ENCODE peak calls at places on chromosomes 13 and 19, in five cellular contexts. One of them, this sample, is unnamed.

GRCh38 chr13:51618626-51619025 is 34.4 kb downstream of the WDFY2 start:
- DNase-seq in PC-3: no peak
- DNase-seq in tibial artery: no peak
- DNase-seq in nephron progenitor cell: no peak
- DNase-seq in fibroblast of the aortic adventitia: peak
- DNase-seq in this sample: no peak

GRCh38 chr19:516884-517424 is 9.7 kb downstream of the TPGS1 start:
- DNase-seq in nephron progenitor cell: no peak
- DNase-seq in fibroblast of the aortic adventitia: no peak
- DNase-seq in PC-3: no peak
- DNase-seq in tibial artery: no peak
- DNase-seq in this sample: no peak

GRCh38 chr13:51525567-51526165 is 58.6 kb upstream of the WDFY2 start:
- DNase-seq in fibroblast of the aortic adventitia: peak
- DNase-seq in nephron progenitor cell: no peak
- DNase-seq in tibial artery: no peak
- DNase-seq in PC-3: peak
- DNase-seq in this sample: no peak

GRCh38 chr13:112983428-112984196 is 14.6 kb downstream of the MCF2L start:
- DNase-seq in tibial artery: no peak
- DNase-seq in nephron progenitor cell: no peak
- DNase-seq in fibroblast of the aortic adventitia: no peak
- DNase-seq in PC-3: no peak
- DNase-seq in this sample: no peak

GRCh38 chr19:32599736-32600157 is 18.8 kb downstream of the PDCD5 start:
- DNase-seq in fibroblast of the aortic adventitia: peak
- DNase-seq in nephron progenitor cell: peak
- DNase-seq in tibial artery: no peak
- DNase-seq in PC-3: peak
- DNase-seq in this sample: no peak

GRCh38 chr19:9435279-9436268 is at the start of gene ZNF266:
- DNase-seq in fibroblast of the aortic adventitia: peak
- DNase-seq in tibial artery: peak
- DNase-seq in nephron progenitor cell: peak
- DNase-seq in PC-3: peak
- DNase-seq in this sample: peak

GRCh38 chr13:48950507-48950886 is 25.2 kb upstream of the FNDC3A start:
- DNase-seq in PC-3: peak
- DNase-seq in nephron progenitor cell: no peak
- DNase-seq in tibial artery: no peak
- DNase-seq in fibroblast of the aortic adventitia: peak
- DNase-seq in this sample: no peak

GRCh38 chr19:46299695-46300094 is 2.9 kb downstream of the HIF3A start:
- DNase-seq in PC-3: no peak
- DNase-seq in nephron progenitor cell: no peak
- DNase-seq in tibial artery: peak
- DNase-seq in fibroblast of the aortic adventitia: no peak
- DNase-seq in this sample: no peak

GRCh38 chr13:31769581-31769980 is 30.3 kb downstream of the RXFP2 start:
- DNase-seq in tibial artery: no peak
- DNase-seq in PC-3: no peak
- DNase-seq in nephron progenitor cell: no peak
- DNase-seq in fibroblast of the aortic adventitia: no peak
- DNase-seq in this sample: no peak

GRCh38 chr19:29624489-29625210 is 18.6 kb downstream of the POP4 start:
- DNase-seq in fibroblast of the aortic adventitia: no peak
- DNase-seq in tibial artery: no peak
- DNase-seq in PC-3: no peak
- DNase-seq in nephron progenitor cell: no peak
- DNase-seq in this sample: no peak

GRCh38 chr19:29666634-29667389 is 1.6 kb downstream of the PLEKHF1 start:
- DNase-seq in PC-3: no peak
- DNase-seq in fibroblast of the aortic adventitia: peak
- DNase-seq in tibial artery: peak
- DNase-seq in nephron progenitor cell: peak
- DNase-seq in this sample: no peak

GRCh38 chr13:64534302-64534701 is 2695.8 kb downstream of the PCDH9 start:
- DNase-seq in PC-3: no peak
- DNase-seq in tibial artery: no peak
- DNase-seq in nephron progenitor cell: no peak
- DNase-seq in fibroblast of the aortic adventitia: no peak
- DNase-seq in this sample: no peak

GRCh38 chr19:49094505-49095482 is 9.5 kb downstream of the SNRNP70 start:
- DNase-seq in PC-3: no peak
- DNase-seq in nephron progenitor cell: no peak
- DNase-seq in tibial artery: no peak
- DNase-seq in fibroblast of the aortic adventitia: peak
- DNase-seq in this sample: no peak

GRCh38 chr13:62524061-62524460 is 1108.4 kb upstream of the PCDH20 start:
- DNase-seq in tibial artery: no peak
- DNase-seq in nephron progenitor cell: no peak
- DNase-seq in fibroblast of the aortic adventitia: no peak
- DNase-seq in PC-3: no peak
- DNase-seq in this sample: no peak

GRCh38 chr13:98834254-98834960 is 81.9 kb upstream of the SLC15A1 start:
- DNase-seq in fibroblast of the aortic adventitia: no peak
- DNase-seq in tibial artery: no peak
- DNase-seq in PC-3: no peak
- DNase-seq in nephron progenitor cell: no peak
- DNase-seq in this sample: no peak

GRCh38 chr13:29140277-29140676 is 320.1 kb downstream of the MTUS2 start:
- DNase-seq in tibial artery: no peak
- DNase-seq in PC-3: no peak
- DNase-seq in fibroblast of the aortic adventitia: no peak
- DNase-seq in nephron progenitor cell: no peak
- DNase-seq in this sample: no peak

GRCh38 chr13:109836629-109837607 is 50.5 kb upstream of the IRS2 start:
- DNase-seq in tibial artery: no peak
- DNase-seq in PC-3: no peak
- DNase-seq in fibroblast of the aortic adventitia: no peak
- DNase-seq in nephron progenitor cell: peak
- DNase-seq in this sample: no peak

GRCh38 chr13:30224732-30225131 is 82.6 kb downstream of the KATNAL1 start:
- DNase-seq in tibial artery: no peak
- DNase-seq in PC-3: peak
- DNase-seq in nephron progenitor cell: no peak
- DNase-seq in fibroblast of the aortic adventitia: peak
- DNase-seq in this sample: no peak

GRCh38 chr13:38563739-38564138 is 123.1 kb upstream of the FREM2 start:
- DNase-seq in tibial artery: no peak
- DNase-seq in fibroblast of the aortic adventitia: no peak
- DNase-seq in nephron progenitor cell: no peak
- DNase-seq in PC-3: no peak
- DNase-seq in this sample: no peak

GRCh38 chr13:21034602-21035190 is 26.7 kb downstream of the LATS2 start:
- DNase-seq in nephron progenitor cell: peak
- DNase-seq in PC-3: peak
- DNase-seq in tibial artery: peak
- DNase-seq in fibroblast of the aortic adventitia: peak
- DNase-seq in this sample: no peak

GRCh38 chr19:29495091-29495490 is 30.7 kb upstream of the VSTM2B start:
- DNase-seq in nephron progenitor cell: no peak
- DNase-seq in fibroblast of the aortic adventitia: no peak
- DNase-seq in PC-3: no peak
- DNase-seq in tibial artery: no peak
- DNase-seq in this sample: no peak

GRCh38 chr13:49341517-49341916 is 93.8 kb downstream of the CDADC1 start:
- DNase-seq in tibial artery: no peak
- DNase-seq in nephron progenitor cell: no peak
- DNase-seq in fibroblast of the aortic adventitia: no peak
- DNase-seq in PC-3: no peak
- DNase-seq in this sample: no peak

GRCh38 chr19:11971045-11971444 is 6.2 kb downstream of the ZNF763 start:
- DNase-seq in fibroblast of the aortic adventitia: no peak
- DNase-seq in PC-3: no peak
- DNase-seq in nephron progenitor cell: no peak
- DNase-seq in tibial artery: no peak
- DNase-seq in this sample: no peak

GRCh38 chr19:11973020-11973810 is 8.4 kb downstream of the ZNF763 start:
- DNase-seq in PC-3: no peak
- DNase-seq in tibial artery: no peak
- DNase-seq in nephron progenitor cell: no peak
- DNase-seq in fibroblast of the aortic adventitia: no peak
- DNase-seq in this sample: no peak

GRCh38 chr19:11964858-11965645 is at the start of gene ZNF763:
- DNase-seq in nephron progenitor cell: peak
- DNase-seq in fibroblast of the aortic adventitia: peak
- DNase-seq in tibial artery: peak
- DNase-seq in PC-3: peak
- DNase-seq in this sample: peak

GRCh38 chr19:11964496-11964857 is 363 bp upstream of the ZNF763 start:
- DNase-seq in PC-3: no peak
- DNase-seq in fibroblast of the aortic adventitia: no peak
- DNase-seq in tibial artery: no peak
- DNase-seq in nephron progenitor cell: no peak
- DNase-seq in this sample: no peak

DNA sequence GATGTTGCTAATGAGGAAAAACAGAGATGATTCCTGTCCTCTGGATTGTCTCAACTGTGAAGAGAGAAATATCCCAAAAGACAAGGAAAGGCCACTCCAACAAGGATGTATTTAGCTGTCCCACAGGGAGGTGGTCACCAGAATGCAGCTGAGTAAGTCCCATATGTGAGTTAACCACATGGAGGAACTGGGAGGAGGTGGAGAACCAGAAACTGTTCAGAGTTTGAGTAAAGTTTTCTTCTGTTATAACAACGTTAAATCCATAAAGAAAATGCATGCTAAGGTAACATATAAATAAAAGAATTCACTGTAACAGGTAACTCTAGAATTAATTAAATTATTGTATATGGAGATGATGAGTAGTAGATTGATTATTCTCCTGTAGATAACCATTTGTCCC is 5.3 kb downstream of the ZNF763 start:
- DNase-seq in tibial artery: no peak
- DNase-seq in nephron progenitor cell: no peak
- DNase-seq in fibroblast of the aortic adventitia: no peak
- DNase-seq in PC-3: no peak
- DNase-seq in this sample: no peak
- TF ChIP-seq CTCF in tibial artery: no peak
- TF ChIP-seq CTCF in nephron progenitor cell: no peak
- TF ChIP-seq CTCF in fibroblast of the aortic adventitia: no peak
- TF ChIP-seq CTCF in PC-3: no peak
- TF ChIP-seq CTCF in this sample: no peak

DNA sequence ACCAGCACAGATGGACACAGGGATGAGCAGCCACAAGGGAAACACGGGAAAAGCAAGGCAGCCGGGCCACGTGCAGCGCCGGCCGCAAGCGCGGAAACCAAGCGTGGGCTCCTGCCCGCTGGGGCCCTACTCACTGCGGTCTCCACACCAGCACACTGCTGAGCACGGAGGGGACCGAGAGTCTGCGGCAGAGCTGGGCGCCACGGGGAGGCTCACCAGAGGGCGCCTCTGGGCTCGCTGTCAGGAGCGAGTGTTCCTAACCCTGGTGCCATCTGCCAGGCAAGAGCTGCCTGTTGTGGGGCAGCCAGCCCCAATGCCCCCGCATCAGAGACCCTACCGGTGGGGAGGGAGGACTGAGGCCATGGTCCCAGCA is 26.5 kb downstream of the MPND start:
- DNase-seq in nephron progenitor cell: peak
- DNase-seq in PC-3: no peak
- DNase-seq in fibroblast of the aortic adventitia: no peak
- DNase-seq in tibial artery: no peak
- DNase-seq in this sample: no peak
- TF ChIP-seq CTCF in nephron progenitor cell: no peak
- TF ChIP-seq CTCF in PC-3: peak
- TF ChIP-seq CTCF in fibroblast of the aortic adventitia: peak
- TF ChIP-seq CTCF in tibial artery: no peak
- TF ChIP-seq CTCF in this sample: peak

GRCh38 chr13:27280009-27280646 is 9.5 kb downstream of the RASL11A start:
- DNase-seq in PC-3: peak
- DNase-seq in nephron progenitor cell: no peak
- DNase-seq in tibial artery: no peak
- DNase-seq in fibroblast of the aortic adventitia: no peak
- DNase-seq in this sample: no peak
- TF ChIP-seq CTCF in PC-3: no peak
- TF ChIP-seq CTCF in nephron progenitor cell: no peak
- TF ChIP-seq CTCF in tibial artery: no peak
- TF ChIP-seq CTCF in fibroblast of the aortic adventitia: no peak
- TF ChIP-seq CTCF in this sample: no peak

GRCh38 chr19:58088521-58089052 is 9.4 kb downstream of the ZSCAN18 start:
- DNase-seq in PC-3: no peak
- DNase-seq in tibial artery: no peak
- DNase-seq in nephron progenitor cell: no peak
- DNase-seq in fibroblast of the aortic adventitia: no peak
- DNase-seq in this sample: no peak

GRCh38 chr19:58095328-58095727 is 2.7 kb downstream of the ZSCAN18 start:
- DNase-seq in nephron progenitor cell: no peak
- DNase-seq in tibial artery: no peak
- DNase-seq in fibroblast of the aortic adventitia: no peak
- DNase-seq in PC-3: no peak
- DNase-seq in this sample: no peak

GRCh38 chr19:58089846-58090245 is 8.2 kb downstream of the ZSCAN18 start:
- DNase-seq in nephron progenitor cell: no peak
- DNase-seq in PC-3: no peak
- DNase-seq in tibial artery: no peak
- DNase-seq in fibroblast of the aortic adventitia: no peak
- DNase-seq in this sample: no peak

GRCh38 chr19:58093071-58093470 is 5.0 kb downstream of the ZSCAN18 start:
- DNase-seq in nephron progenitor cell: no peak
- DNase-seq in fibroblast of the aortic adventitia: no peak
- DNase-seq in PC-3: no peak
- DNase-seq in tibial artery: no peak
- DNase-seq in this sample: no peak

GRCh38 chr19:58091251-58091995 is 6.6 kb downstream of the ZSCAN18 start:
- DNase-seq in PC-3: no peak
- DNase-seq in nephron progenitor cell: no peak
- DNase-seq in tibial artery: no peak
- DNase-seq in fibroblast of the aortic adventitia: no peak
- DNase-seq in this sample: no peak
- TF ChIP-seq CTCF in PC-3: no peak
- TF ChIP-seq CTCF in nephron progenitor cell: no peak
- TF ChIP-seq CTCF in tibial artery: no peak
- TF ChIP-seq CTCF in fibroblast of the aortic adventitia: no peak
- TF ChIP-seq CTCF in this sample: no peak

DNA sequence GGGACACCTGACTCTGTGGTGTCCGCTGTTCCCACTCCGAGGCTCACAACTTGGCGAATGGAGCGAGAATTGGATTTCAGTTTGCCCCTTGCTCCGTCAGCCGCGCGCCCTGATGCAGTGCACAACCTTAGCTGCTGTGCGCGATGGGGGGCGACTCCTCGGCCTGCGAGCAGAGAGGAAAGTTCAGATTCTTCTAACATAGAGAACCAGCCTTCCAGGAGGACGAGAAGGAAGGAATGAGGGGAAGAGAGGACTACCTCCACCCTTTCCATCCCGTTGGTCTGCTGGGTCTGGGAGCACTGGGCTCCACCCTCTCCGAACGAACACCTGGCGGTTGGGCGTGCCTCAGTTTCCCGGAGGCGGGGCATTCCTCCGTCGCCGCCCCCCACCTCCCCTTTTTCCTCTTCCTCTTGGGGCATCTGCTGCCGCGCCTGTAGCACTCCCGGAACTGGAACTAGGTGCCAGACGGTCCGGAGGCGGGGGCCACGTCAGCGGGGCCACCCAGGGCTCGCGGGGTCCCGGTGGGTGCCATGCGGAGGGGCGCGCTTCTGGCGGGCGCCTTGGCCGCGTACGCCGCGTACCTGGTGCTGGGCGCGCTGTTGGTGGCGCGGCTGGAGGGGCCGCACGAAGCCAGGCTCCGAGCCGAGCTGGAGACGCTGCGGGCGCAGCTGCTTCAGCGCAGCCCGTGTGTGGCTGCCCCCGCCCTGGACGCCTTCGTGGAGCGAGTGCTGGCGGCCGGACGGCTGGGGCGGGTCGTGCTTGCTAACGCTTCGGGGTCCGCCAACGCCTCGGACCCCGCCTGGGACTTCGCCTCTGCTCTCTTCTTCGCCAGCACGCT is at the start of gene KCNK6:
- DNase-seq in fibroblast of the aortic adventitia: peak
- DNase-seq in tibial artery: peak
- DNase-seq in nephron progenitor cell: peak
- DNase-seq in PC-3: no peak
- DNase-seq in this sample: no peak
- TF ChIP-seq CTCF in fibroblast of the aortic adventitia: no peak
- TF ChIP-seq CTCF in tibial artery: no peak
- TF ChIP-seq CTCF in nephron progenitor cell: no peak
- TF ChIP-seq CTCF in PC-3: no peak
- TF ChIP-seq CTCF in this sample: no peak